ENCODE peak calls at places on chromosomes 5 and 9, in six cellular contexts. O, X, I, A, M and Z are unnamed samples.

GRCh38 chr5:149730620-149731331 is 666 bp downstream of the PPARGC1B start:
- DNase-seq in A (peak), M (peak), O (no peak), I (peak), X (peak), Z (peak)

GRCh38 chr9:101369286-101369685 is 15.5 kb downstream of the BAAT start:
- DNase-seq in O (no peak), X (no peak), A (peak), M (no peak), I (no peak), Z (no peak)

GRCh38 chr5:65809817-65810531 is 88.0 kb downstream of the NLN start:
- DNase-seq in M (no peak), A (no peak), O (no peak), I (peak), X (no peak), Z (peak)

GRCh38 chr9:136403538-136403914 is 3.6 kb upstream of the SNAPC4 start:
- DNase-seq in X (peak), M (no peak), I (no peak), O (no peak), A (no peak), Z (no peak)

GRCh38 chr9:27791311-27791710 is 218.0 kb upstream of the C9orf72 start:
- DNase-seq in I (no peak), A (no peak), X (no peak), M (no peak), O (no peak), Z (no peak)

GRCh38 chr5:169745441-169746146 is 108.5 kb downstream of the DOCK2 start:
- DNase-seq in M (no peak), O (no peak), X (no peak), I (no peak), A (peak), Z (no peak)

GRCh38 chr5:4258170-4258569 is 662.5 kb downstream of the IRX1 start:
- DNase-seq in A (no peak), M (no peak), X (no peak), I (no peak), O (no peak), Z (no peak)

GRCh38 chr5:92126182-92126581 is 743.1 kb upstream of the ARRDC3 start:
- DNase-seq in I (no peak), M (no peak), X (no peak), A (no peak), O (no peak), Z (no peak)

GRCh38 chr5:117872798-117873368 is 1115.5 kb downstream of the DTWD2 start:
- DNase-seq in M (peak), X (no peak), A (no peak), O (no peak), I (no peak), Z (no peak)

GRCh38 chr5:78907255-78907886 is 77.7 kb downstream of the ARSB start:
- DNase-seq in X (peak), I (peak), O (peak), M (peak), A (peak), Z (no peak)

GRCh38 chr5:50440651-50441478 is at the start of gene EMB:
- DNase-seq in X (peak), O (no peak), I (peak), A (peak), M (peak), Z (peak)

GRCh38 chr9:21993893-21994525 is at the start of gene CDKN2A:
- DNase-seq in O (no peak), X (peak), A (peak), I (peak), M (peak), Z (peak)

GRCh38 chr9:110936719-110937452 is 101.4 kb downstream of the LPAR1 start:
- DNase-seq in X (no peak), A (peak), M (peak), O (peak), I (no peak), Z (no peak)

GRCh38 chr9:95552814-95553546 is 36.2 kb upstream of the PTCH1 start:
- DNase-seq in O (no peak), A (no peak), X (no peak), M (no peak), I (peak), Z (no peak)

GRCh38 chr5:71013575-71013974 is 11.6 kb downstream of the NAIP start:
- DNase-seq in I (no peak), X (no peak), O (no peak), M (no peak), A (no peak), Z (no peak)

GRCh38 chr9:124769451-124770358 is 1.4 kb downstream of the NR6A1 start:
- DNase-seq in O (no peak), A (peak), I (peak), M (no peak), X (peak), Z (peak)

GRCh38 chr5:61575103-61575502 is 243.0 kb downstream of the ZSWIM6 start:
- DNase-seq in X (no peak), I (peak), O (peak), M (no peak), A (peak), Z (no peak)

GRCh38 chr9:114033397-114034103 is 44.5 kb downstream of the AMBP start:
- DNase-seq in A (peak), O (no peak), X (no peak), I (peak), M (no peak), Z (peak)

GRCh38 chr5:1516615-1517601 is 6.9 kb downstream of the LPCAT1 start:
- DNase-seq in M (no peak), A (peak), O (peak), X (peak), I (no peak), Z (no peak)

GRCh38 chr5:99771296-99771695 is 763.9 kb upstream of the FAM174A start:
- DNase-seq in O (no peak), A (no peak), X (no peak), M (no peak), I (no peak), Z (no peak)

GRCh38 chr9:109989296-109989695 is 209.3 kb downstream of the PALM2AKAP2 start:
- DNase-seq in I (no peak), A (no peak), O (no peak), M (no peak), X (no peak), Z (no peak)

GRCh38 chr5:146944764-146945710 is 66.5 kb upstream of the PPP2R2B start:
- DNase-seq in M (no peak), I (no peak), A (no peak), X (no peak), O (no peak), Z (no peak)

GRCh38 chr5:146719179-146719578 is 159.4 kb downstream of the PPP2R2B start:
- DNase-seq in M (no peak), O (no peak), I (no peak), A (no peak), X (no peak), Z (no peak)

GRCh38 chr5:98308231-98308630 is 465.2 kb upstream of the RGMB start:
- DNase-seq in I (no peak), A (no peak), O (no peak), X (no peak), M (no peak), Z (no peak)

GRCh38 chr5:147037517-147038205 is 159.1 kb upstream of the PPP2R2B start:
- DNase-seq in A (peak), X (no peak), I (no peak), O (peak), M (no peak), Z (peak)

GRCh38 chr9:134835987-134836386 is 44.6 kb upstream of the FCN2 start:
- DNase-seq in M (no peak), I (no peak), A (no peak), O (no peak), X (no peak), Z (no peak)

GRCh38 chr5:45507174-45507573 is 189.0 kb downstream of the HCN1 start:
- DNase-seq in O (no peak), A (peak), M (no peak), X (no peak), I (peak), Z (no peak)

GRCh38 chr5:87127426-87127825 is 140.3 kb upstream of the RASA1 start:
- DNase-seq in I (no peak), A (peak), M (peak), O (peak), X (no peak), Z (no peak)

GRCh38 chr5:69131304-69131703 is 35.6 kb upstream of the CCNB1 start:
- DNase-seq in A (no peak), X (no peak), O (no peak), I (no peak), M (no peak), Z (no peak)

GRCh38 chr5:119398713-119399492 is 43.1 kb downstream of the TNFAIP8 start:
- DNase-seq in A (peak), I (no peak), X (no peak), O (no peak), M (peak), Z (no peak)

GRCh38 chr9:87080512-87081225 is 133.4 kb upstream of the GAS1 start:
- DNase-seq in I (peak), A (no peak), X (no peak), O (no peak), M (no peak), Z (peak)

GRCh38 chr5:44638286-44638869 is 170.4 kb upstream of the MRPS30 start:
- DNase-seq in O (no peak), I (no peak), A (no peak), X (no peak), M (no peak), Z (no peak)

GRCh38 chr9:30039712-30040111 is 2344.7 kb upstream of the ACO1 start:
- DNase-seq in I (no peak), X (no peak), O (no peak), M (no peak), A (peak), Z (no peak)

GRCh38 chr9:98807811-98808195 is 333 bp downstream of the GALNT12 start:
- DNase-seq in X (no peak), O (no peak), M (no peak), A (peak), I (peak), Z (no peak)

GRCh38 chr5:113223831-113224604 is 210.8 kb downstream of the TSSK1B start:
- DNase-seq in M (no peak), O (no peak), X (no peak), I (no peak), A (no peak), Z (no peak)

GRCh38 chr5:66247176-66247960 is 103.3 kb downstream of the SREK1 start:
- DNase-seq in A (peak), M (peak), I (peak), O (peak), X (no peak), Z (no peak)

GRCh38 chr5:1445895-1446601 is 808 bp upstream of the SLC6A3 start:
- DNase-seq in I (no peak), A (no peak), X (peak), O (no peak), M (no peak), Z (no peak)

GRCh38 chr9:136720251-136720886 is 8.0 kb downstream of the DIPK1B start:
- DNase-seq in O (no peak), M (no peak), X (no peak), A (no peak), I (no peak), Z (no peak)

GRCh38 chr5:78293856-78294249 is 645 bp downstream of the AP3B1 start:
- DNase-seq in A (no peak), I (no peak), X (no peak), M (peak), O (no peak), Z (no peak)

GRCh38 chr5:151405334-151405872 is 42.0 kb upstream of the SLC36A1 start:
- DNase-seq in M (no peak), O (no peak), A (no peak), X (no peak), I (no peak), Z (no peak)